ENCODE peak calls at places on chromosomes 5 and 9, in nine cellular contexts. Q is right atrium auricular region, F is Peyer's patch, V is tibial artery, J is ovary, I is choroid plexus epithelial cell, U is H1, Y is A673, A is AG10803. R is an unnamed sample.

GRCh38 chr9:128098017-128098935 is 29.3 kb downstream of the PTGES2 start:
- DNase-seq in Q (peak), F (peak), V (peak), J (peak), I (peak), U (peak), Y (peak), A (peak), R (peak)

GRCh38 chr9:131738838-131739191 is 1.1 kb downstream of the RAPGEF1 start:
- DNase-seq in Q (no peak), F (no peak), V (no peak), J (no peak), I (no peak), U (peak), Y (peak), A (no peak), R (no peak)

GRCh38 chr5:149093625-149094024 is 30.8 kb upstream of the SH3TC2 start:
- DNase-seq in Q (no peak), F (no peak), V (no peak), J (no peak), I (no peak), U (no peak), Y (no peak), A (no peak), R (no peak)

GRCh38 chr9:36011379-36011778 is 25.3 kb upstream of the RECK start:
- DNase-seq in Q (no peak), F (no peak), V (no peak), J (no peak), I (peak), U (no peak), Y (no peak), A (no peak), R (peak)

GRCh38 chr5:147057051-147057450 is 177.8 kb upstream of the STK32A start:
- DNase-seq in Q (no peak), F (no peak), V (no peak), J (no peak), I (no peak), U (no peak), Y (no peak), A (no peak), R (no peak)

GRCh38 chr9:134189475-134190231 is 25.3 kb upstream of the RNU6ATAC start:
- DNase-seq in Q (no peak), F (no peak), V (peak), J (peak), I (no peak), U (no peak), Y (no peak), A (no peak), R (no peak)

GRCh38 chr9:33429256-33430080 is 17.9 kb downstream of the AQP3 start:
- DNase-seq in Q (no peak), F (no peak), V (no peak), J (no peak), I (peak), U (no peak), Y (no peak), A (no peak), R (peak)

GRCh38 chr5:83654427-83654994 is 66.1 kb downstream of the HAPLN1 start:
- DNase-seq in Q (no peak), F (no peak), V (no peak), J (no peak), I (peak), U (no peak), Y (no peak), A (peak), R (peak)

GRCh38 chr9:14346301-14346721 is 32.4 kb upstream of the NFIB start:
- DNase-seq in Q (peak), F (no peak), V (peak), J (no peak), I (no peak), U (no peak), Y (no peak), A (no peak), R (no peak)

GRCh38 chr5:5699062-5699461 is 276.6 kb downstream of the ICE1 start:
- DNase-seq in Q (no peak), F (no peak), V (no peak), J (no peak), I (no peak), U (peak), Y (peak), A (no peak), R (no peak)
- TF ChIP-seq CTCF in Q (no peak), F (no peak), V (no peak), J (no peak), I (no peak), U (peak), Y (peak), A (no peak), R (no peak)

GRCh38 chr5:135437796-135438560 is 9.2 kb downstream of the DCANP1 start:
- DNase-seq in Q (no peak), F (no peak), V (no peak), J (no peak), I (peak), U (peak), Y (no peak), A (peak), R (peak)
- H3K4me3 ChIP-seq in Q (no peak), F (no peak), V (no peak), J (no peak), I (no peak), U (no peak), Y (no peak), A (no peak), R (no peak)

GRCh38 chr9:16825364-16825763 is 45.1 kb downstream of the BNC2 start:
- DNase-seq in Q (no peak), F (no peak), V (no peak), J (no peak), I (peak), U (no peak), Y (no peak), A (peak), R (peak)

GRCh38 chr9:16825971-16826370 is 44.5 kb downstream of the BNC2 start:
- DNase-seq in Q (no peak), F (no peak), V (no peak), J (no peak), I (peak), U (no peak), Y (peak), A (peak), R (peak)

GRCh38 chr9:16828335-16829281 is 41.9 kb downstream of the BNC2 start:
- DNase-seq in Q (no peak), F (no peak), V (peak), J (peak), I (peak), U (peak), Y (no peak), A (peak), R (peak)

GRCh38 chr9:16821344-16821743 is 49.1 kb downstream of the BNC2 start:
- DNase-seq in Q (no peak), F (no peak), V (no peak), J (no peak), I (no peak), U (no peak), Y (no peak), A (no peak), R (no peak)

GRCh38 chr9:16824545-16825041 is 45.9 kb downstream of the BNC2 start:
- DNase-seq in Q (no peak), F (no peak), V (no peak), J (no peak), I (peak), U (no peak), Y (peak), A (peak), R (peak)
- TF ChIP-seq CTCF in Q (no peak), F (no peak), V (no peak), J (no peak), I (peak), U (no peak), Y (no peak), A (peak), R (peak)

DNA sequence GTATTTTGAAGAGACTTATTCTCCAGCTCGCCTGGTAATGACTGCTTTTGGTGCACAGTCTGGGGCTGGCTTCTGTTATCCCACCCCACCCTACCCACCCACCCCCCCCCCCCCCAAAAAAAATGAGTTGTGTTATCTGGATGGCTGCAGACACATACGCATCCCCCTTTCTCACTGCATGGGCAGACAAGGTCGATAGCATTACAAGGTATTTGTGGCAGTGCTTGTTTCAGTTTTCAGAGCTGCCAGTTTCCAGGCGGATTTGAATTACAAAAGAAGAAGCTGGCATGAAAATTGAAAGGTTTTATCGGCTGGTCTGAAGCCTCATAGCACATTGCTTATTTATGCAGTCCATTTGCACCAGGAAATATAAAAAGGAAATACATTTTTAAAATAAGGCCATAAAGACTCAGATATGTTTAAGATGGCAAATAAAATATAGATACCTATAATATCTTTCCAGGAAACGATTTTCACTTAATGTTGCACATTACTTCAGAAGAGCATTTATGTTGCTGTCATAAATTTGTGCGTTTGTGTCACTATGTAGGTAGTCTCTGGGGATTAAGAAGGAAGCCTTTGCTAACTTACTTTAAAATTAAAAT is 85.1 kb upstream of the GRHPR start:
- DNase-seq in Q (no peak), F (no peak), V (no peak), J (no peak), I (no peak), U (no peak), Y (peak), A (no peak), R (no peak)
- H3K4me3 ChIP-seq in Q (no peak), F (no peak), V (no peak), J (no peak), I (no peak), U (no peak), Y (peak), A (no peak), R (no peak)

GRCh38 chr5:138542120-138542955 is 698 bp downstream of the ETF1 start:
- DNase-seq in Q (no peak), F (no peak), V (no peak), J (peak), I (no peak), U (no peak), Y (no peak), A (no peak), R (no peak)
- TF ChIP-seq CTCF in Q (no peak), F (no peak), V (no peak), J (no peak), I (no peak), U (no peak), Y (no peak), A (no peak), R (no peak)

GRCh38 chr9:78295731-78296130 is 1.2 kb upstream of the PSAT1 start:
- DNase-seq in Q (no peak), F (no peak), V (no peak), J (no peak), I (no peak), U (peak), Y (no peak), A (no peak), R (no peak)
- H3K4me3 ChIP-seq in Q (no peak), F (peak), V (no peak), J (no peak), I (peak), U (no peak), Y (peak), A (no peak), R (peak)

DNA sequence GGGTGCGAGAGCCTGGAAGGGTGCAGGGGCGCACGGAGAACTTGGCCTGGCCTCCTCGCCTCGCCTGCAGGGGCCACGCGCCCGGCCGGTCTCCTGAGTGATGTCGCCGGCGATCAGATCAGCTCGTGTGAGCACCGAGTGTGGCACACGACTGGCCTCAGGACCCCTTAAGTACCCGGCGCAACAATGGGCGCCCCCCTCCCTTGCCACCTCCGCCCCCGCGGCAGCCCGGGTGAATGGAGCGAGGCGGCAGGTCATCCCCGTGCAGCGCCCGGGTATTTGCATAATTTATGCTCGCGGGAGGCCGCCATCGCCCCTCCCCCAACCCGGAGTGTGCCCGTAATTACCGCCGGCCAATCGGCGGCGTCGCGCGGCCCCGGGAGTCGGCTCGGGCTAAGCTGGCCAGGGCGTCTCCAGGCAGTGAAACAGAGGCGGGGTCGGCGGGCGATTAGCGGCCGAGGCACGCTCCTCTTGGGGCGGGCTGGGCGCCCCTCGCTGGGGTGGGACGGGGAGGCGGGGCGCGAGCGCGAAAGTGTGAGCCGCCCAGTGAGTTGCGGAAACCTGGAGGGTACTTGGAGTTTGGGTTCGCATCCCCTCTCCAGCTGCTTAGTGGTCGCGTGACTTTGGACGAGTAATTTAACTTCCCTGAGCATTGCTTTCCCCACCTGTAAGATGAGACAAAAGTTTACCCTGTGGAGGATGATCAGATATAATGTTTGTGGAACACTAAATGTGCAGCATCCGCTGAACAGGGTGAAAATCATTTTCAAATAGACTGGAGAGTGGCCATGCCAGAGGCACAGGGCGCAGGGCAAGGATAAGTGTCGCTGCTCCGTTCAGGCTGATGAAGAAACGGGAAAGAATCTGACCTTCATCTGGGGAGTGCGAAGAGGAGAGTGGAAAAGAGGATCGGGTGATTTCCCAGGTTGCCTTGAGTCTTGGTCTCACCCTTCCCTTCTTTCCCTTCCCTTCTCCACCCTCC is at the start of gene NEUROG1:
- DNase-seq in Q (no peak), F (no peak), V (no peak), J (no peak), I (no peak), U (peak), Y (peak), A (no peak), R (no peak)
- TF ChIP-seq CTCF in Q (no peak), F (no peak), V (no peak), J (no peak), I (no peak), U (no peak), Y (no peak), A (no peak), R (no peak)

R was measured in cardiac fibroblast.